ENCODE peak calls at places on chromosomes 1 and 21, in ten cellular contexts. One of them, this sample, is unnamed.

GRCh38 chr1:221565718-221566117 is 176.2 kb downstream of the DUSP10 start:
- DNase-seq in cardiac muscle cell: no peak
- DNase-seq in lower leg skin: no peak
- DNase-seq in cardiac fibroblast: no peak
- DNase-seq in CD8-positive, alpha-beta T cell: no peak
- DNase-seq in RWPE2: no peak
- DNase-seq in adipocyte: no peak
- DNase-seq in stomach: no peak
- DNase-seq in GM23338: no peak
- DNase-seq in body of pancreas: no peak
- DNase-seq in this sample: no peak

GRCh38 chr1:3032970-3033794 is 11.9 kb downstream of the ACTRT2 start:
- DNase-seq in cardiac muscle cell: no peak
- DNase-seq in lower leg skin: peak; percentile 46
- DNase-seq in cardiac fibroblast: no peak
- DNase-seq in CD8-positive, alpha-beta T cell: peak; percentile 57
- DNase-seq in RWPE2: no peak
- DNase-seq in adipocyte: no peak
- DNase-seq in stomach: no peak
- DNase-seq in GM23338: no peak
- DNase-seq in body of pancreas: no peak
- DNase-seq in this sample: no peak

GRCh38 chr21:17848228-17848627 is 29.1 kb upstream of the C21orf91 start:
- DNase-seq in cardiac muscle cell: peak; percentile 88
- DNase-seq in lower leg skin: no peak
- DNase-seq in cardiac fibroblast: peak; percentile 92
- DNase-seq in CD8-positive, alpha-beta T cell: no peak
- DNase-seq in RWPE2: peak; percentile 63
- DNase-seq in adipocyte: peak; percentile 79
- DNase-seq in stomach: no peak
- DNase-seq in GM23338: no peak
- DNase-seq in body of pancreas: peak; percentile 14
- DNase-seq in this sample: no peak

GRCh38 chr1:46539968-46540367 is 11.5 kb downstream of the KNCN start:
- DNase-seq in cardiac muscle cell: peak; percentile 80
- DNase-seq in lower leg skin: no peak
- DNase-seq in cardiac fibroblast: peak; percentile 85
- DNase-seq in CD8-positive, alpha-beta T cell: no peak
- DNase-seq in RWPE2: no peak
- DNase-seq in adipocyte: peak; percentile 45
- DNase-seq in stomach: no peak
- DNase-seq in GM23338: no peak
- DNase-seq in body of pancreas: no peak
- DNase-seq in this sample: no peak

GRCh38 chr1:17588048-17588781 is 48.7 kb downstream of the ARHGEF10L start:
- DNase-seq in cardiac muscle cell: peak; percentile 73
- DNase-seq in lower leg skin: no peak
- DNase-seq in cardiac fibroblast: peak; percentile 43
- DNase-seq in CD8-positive, alpha-beta T cell: no peak
- DNase-seq in RWPE2: no peak
- DNase-seq in adipocyte: peak; percentile 65
- DNase-seq in stomach: peak; percentile 85
- DNase-seq in GM23338: peak; percentile 44
- DNase-seq in body of pancreas: peak; percentile 93
- DNase-seq in this sample: no peak

GRCh38 chr1:35674111-35674510 is 32.8 kb upstream of the PSMB2 start:
- DNase-seq in cardiac muscle cell: no peak
- DNase-seq in lower leg skin: no peak
- DNase-seq in cardiac fibroblast: no peak
- DNase-seq in CD8-positive, alpha-beta T cell: no peak
- DNase-seq in RWPE2: no peak
- DNase-seq in adipocyte: no peak
- DNase-seq in stomach: no peak
- DNase-seq in GM23338: no peak
- DNase-seq in body of pancreas: no peak
- DNase-seq in this sample: no peak

GRCh38 chr1:223153177-223154119 is 10.4 kb upstream of the TLR5 start:
- DNase-seq in cardiac muscle cell: peak; percentile 60
- DNase-seq in lower leg skin: no peak
- DNase-seq in cardiac fibroblast: peak; percentile 66
- DNase-seq in CD8-positive, alpha-beta T cell: no peak
- DNase-seq in RWPE2: no peak
- DNase-seq in adipocyte: no peak
- DNase-seq in stomach: no peak
- DNase-seq in GM23338: no peak
- DNase-seq in body of pancreas: no peak
- DNase-seq in this sample: no peak

GRCh38 chr1:66777846-66778245 is 23.2 kb downstream of the INSL5 start:
- DNase-seq in cardiac muscle cell: no peak
- DNase-seq in lower leg skin: no peak
- DNase-seq in cardiac fibroblast: no peak
- DNase-seq in CD8-positive, alpha-beta T cell: no peak
- DNase-seq in RWPE2: no peak
- DNase-seq in adipocyte: no peak
- DNase-seq in stomach: no peak
- DNase-seq in GM23338: no peak
- DNase-seq in body of pancreas: no peak
- DNase-seq in this sample: no peak

GRCh38 chr1:107786214-107786842 is 178.7 kb downstream of the VAV3 start:
- DNase-seq in cardiac muscle cell: no peak
- DNase-seq in lower leg skin: no peak
- DNase-seq in cardiac fibroblast: no peak
- DNase-seq in CD8-positive, alpha-beta T cell: peak; percentile 11
- DNase-seq in RWPE2: no peak
- DNase-seq in adipocyte: no peak
- DNase-seq in stomach: no peak
- DNase-seq in GM23338: no peak
- DNase-seq in body of pancreas: no peak
- DNase-seq in this sample: no peak

GRCh38 chr1:216604771-216605170 is 118.5 kb downstream of the ESRRG start:
- DNase-seq in cardiac muscle cell: no peak
- DNase-seq in lower leg skin: no peak
- DNase-seq in cardiac fibroblast: no peak
- DNase-seq in CD8-positive, alpha-beta T cell: no peak
- DNase-seq in RWPE2: no peak
- DNase-seq in adipocyte: no peak
- DNase-seq in stomach: no peak
- DNase-seq in GM23338: no peak
- DNase-seq in body of pancreas: no peak
- DNase-seq in this sample: no peak

GRCh38 chr21:29083306-29083705 is 9.9 kb upstream of the CCT8 start:
- DNase-seq in cardiac muscle cell: no peak
- DNase-seq in lower leg skin: no peak
- DNase-seq in cardiac fibroblast: no peak
- DNase-seq in CD8-positive, alpha-beta T cell: no peak
- DNase-seq in RWPE2: no peak
- DNase-seq in adipocyte: no peak
- DNase-seq in stomach: no peak
- DNase-seq in GM23338: no peak
- DNase-seq in body of pancreas: no peak
- DNase-seq in this sample: no peak

GRCh38 chr1:14443164-14443787 is 155.2 kb upstream of the KAZN start:
- DNase-seq in cardiac muscle cell: peak; percentile 22
- DNase-seq in lower leg skin: no peak
- DNase-seq in cardiac fibroblast: no peak
- DNase-seq in CD8-positive, alpha-beta T cell: no peak
- DNase-seq in RWPE2: no peak
- DNase-seq in adipocyte: no peak
- DNase-seq in stomach: no peak
- DNase-seq in GM23338: no peak
- DNase-seq in body of pancreas: no peak
- DNase-seq in this sample: no peak

GRCh38 chr1:3283849-3284248 is 170.6 kb upstream of the ARHGEF16 start:
- DNase-seq in cardiac muscle cell: peak; percentile 20
- DNase-seq in lower leg skin: no peak
- DNase-seq in cardiac fibroblast: no peak
- DNase-seq in CD8-positive, alpha-beta T cell: no peak
- DNase-seq in RWPE2: no peak
- DNase-seq in adipocyte: peak; percentile 44
- DNase-seq in stomach: peak; percentile 63
- DNase-seq in GM23338: peak; percentile 74
- DNase-seq in body of pancreas: peak; percentile 72
- DNase-seq in this sample: peak; percentile 38

GRCh38 chr1:50426702-50427085 is 3.5 kb upstream of the DMRTA2 start:
- DNase-seq in cardiac muscle cell: no peak
- DNase-seq in lower leg skin: no peak
- DNase-seq in cardiac fibroblast: no peak
- DNase-seq in CD8-positive, alpha-beta T cell: no peak
- DNase-seq in RWPE2: no peak
- DNase-seq in adipocyte: no peak
- DNase-seq in stomach: no peak
- DNase-seq in GM23338: peak; percentile 41
- DNase-seq in body of pancreas: no peak
- DNase-seq in this sample: no peak

GRCh38 chr1:185574139-185574835 is 159.9 kb upstream of the HMCN1 start:
- DNase-seq in cardiac muscle cell: no peak
- DNase-seq in lower leg skin: no peak
- DNase-seq in cardiac fibroblast: no peak
- DNase-seq in CD8-positive, alpha-beta T cell: no peak
- DNase-seq in RWPE2: no peak
- DNase-seq in adipocyte: no peak
- DNase-seq in stomach: no peak
- DNase-seq in GM23338: no peak
- DNase-seq in body of pancreas: no peak
- DNase-seq in this sample: no peak

GRCh38 chr21:28339403-28339802 is 653.3 kb downstream of the LTN1 start:
- DNase-seq in cardiac muscle cell: no peak
- DNase-seq in lower leg skin: no peak
- DNase-seq in cardiac fibroblast: no peak
- DNase-seq in CD8-positive, alpha-beta T cell: no peak
- DNase-seq in RWPE2: no peak
- DNase-seq in adipocyte: no peak
- DNase-seq in stomach: no peak
- DNase-seq in GM23338: no peak
- DNase-seq in body of pancreas: no peak
- DNase-seq in this sample: no peak

GRCh38 chr1:1296070-1297061 is 11.4 kb downstream of the ACAP3 start:
- DNase-seq in cardiac muscle cell: no peak
- DNase-seq in lower leg skin: no peak
- DNase-seq in cardiac fibroblast: no peak
- DNase-seq in CD8-positive, alpha-beta T cell: no peak
- DNase-seq in RWPE2: no peak
- DNase-seq in adipocyte: no peak
- DNase-seq in stomach: no peak
- DNase-seq in GM23338: no peak
- DNase-seq in body of pancreas: no peak
- DNase-seq in this sample: no peak
- H3K4me3 ChIP-seq in cardiac muscle cell: no peak overlapping the region
- H3K4me3 ChIP-seq in lower leg skin: no peak overlapping the region
- H3K4me3 ChIP-seq in cardiac fibroblast: no peak overlapping the region
- H3K4me3 ChIP-seq in CD8-positive, alpha-beta T cell: no peak overlapping the region
- H3K4me3 ChIP-seq in RWPE2: no peak overlapping the region
- H3K4me3 ChIP-seq in adipocyte: no peak overlapping the region
- H3K4me3 ChIP-seq in stomach: no peak overlapping the region
- H3K4me3 ChIP-seq in GM23338: no peak overlapping the region
- H3K4me3 ChIP-seq in body of pancreas: no peak overlapping the region
- H3K4me3 ChIP-seq in this sample: no peak overlapping the region

GRCh38 chr1:228131736-228132135 is 8.3 kb upstream of the GUK1 start:
- DNase-seq in cardiac muscle cell: no peak
- DNase-seq in lower leg skin: no peak
- DNase-seq in cardiac fibroblast: no peak
- DNase-seq in CD8-positive, alpha-beta T cell: no peak
- DNase-seq in RWPE2: no peak
- DNase-seq in adipocyte: no peak
- DNase-seq in stomach: no peak
- DNase-seq in GM23338: no peak
- DNase-seq in body of pancreas: no peak
- DNase-seq in this sample: no peak
- H3K4me3 ChIP-seq in cardiac muscle cell: no peak overlapping the region
- H3K4me3 ChIP-seq in lower leg skin: no peak overlapping the region
- H3K4me3 ChIP-seq in cardiac fibroblast: no peak overlapping the region
- H3K4me3 ChIP-seq in CD8-positive, alpha-beta T cell: no peak overlapping the region
- H3K4me3 ChIP-seq in RWPE2: no peak overlapping the region
- H3K4me3 ChIP-seq in adipocyte: no peak overlapping the region
- H3K4me3 ChIP-seq in stomach: no peak overlapping the region
- H3K4me3 ChIP-seq in GM23338: no peak overlapping the region
- H3K4me3 ChIP-seq in body of pancreas: no peak overlapping the region
- H3K4me3 ChIP-seq in this sample: no peak overlapping the region

DNA sequence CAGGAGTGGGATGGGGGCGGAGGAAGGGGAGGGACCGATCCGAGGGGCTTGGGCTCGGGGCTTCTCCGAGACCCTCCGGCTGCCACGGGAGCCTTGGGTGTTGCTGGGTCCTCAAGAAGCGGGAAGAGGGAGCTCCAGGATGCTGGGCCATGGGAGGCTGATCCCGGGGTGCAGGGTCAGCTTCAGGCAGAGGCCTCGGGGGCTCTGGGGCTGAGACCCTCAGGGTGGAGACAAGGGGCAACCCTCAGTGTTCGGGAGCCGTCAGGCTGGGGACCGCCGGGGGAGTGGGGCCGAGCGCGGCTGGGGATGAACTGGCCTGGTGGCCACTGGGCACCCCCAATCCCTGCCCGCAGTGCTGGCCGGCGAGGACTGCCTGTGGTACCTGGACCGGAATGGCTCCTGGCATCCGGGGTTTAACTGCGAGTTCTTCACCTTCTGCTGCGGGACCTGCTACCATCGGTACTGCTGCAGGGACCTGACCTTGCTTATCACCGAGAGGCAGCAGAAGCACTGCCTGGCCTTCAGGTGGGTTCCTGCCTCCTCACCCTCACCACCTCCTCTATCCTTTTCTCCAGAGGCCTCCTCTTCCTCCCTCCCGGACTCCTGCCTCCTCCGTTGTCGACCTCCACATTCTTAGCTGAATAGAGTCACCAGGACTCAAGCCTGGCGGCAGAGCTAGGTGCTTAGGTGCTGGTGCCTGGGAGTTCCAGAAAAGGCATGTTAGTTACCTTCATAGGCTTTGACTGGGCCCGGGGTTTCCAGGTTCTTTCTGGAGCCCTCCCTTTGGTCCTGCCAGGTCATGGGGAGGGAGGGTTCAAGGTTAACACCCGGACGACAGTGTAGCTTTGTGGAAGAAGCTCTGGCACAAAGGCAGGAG is 632 bp downstream of the SHISA4 start:
- DNase-seq in cardiac muscle cell: no peak
- DNase-seq in lower leg skin: no peak
- DNase-seq in cardiac fibroblast: no peak
- DNase-seq in CD8-positive, alpha-beta T cell: no peak
- DNase-seq in RWPE2: peak; percentile 52
- DNase-seq in adipocyte: peak; percentile 12
- DNase-seq in stomach: no peak
- DNase-seq in GM23338: no peak
- DNase-seq in body of pancreas: no peak
- DNase-seq in this sample: no peak
- H3K4me3 ChIP-seq in cardiac muscle cell: peak overlapping the region; percentile 56
- H3K4me3 ChIP-seq in lower leg skin: peak overlapping the region; percentile 58
- H3K4me3 ChIP-seq in cardiac fibroblast: peak overlapping the region; percentile 76
- H3K4me3 ChIP-seq in CD8-positive, alpha-beta T cell: peak overlapping the region; percentile 43
- H3K4me3 ChIP-seq in RWPE2: peak overlapping the region; percentile 31
- H3K4me3 ChIP-seq in adipocyte: peak overlapping the region; percentile 85
- H3K4me3 ChIP-seq in stomach: peak overlapping the region; percentile 62
- H3K4me3 ChIP-seq in GM23338: peak overlapping the region; percentile 89
- H3K4me3 ChIP-seq in body of pancreas: peak overlapping the region; percentile 36
- H3K4me3 ChIP-seq in this sample: peak overlapping the region; percentile 81

DNA sequence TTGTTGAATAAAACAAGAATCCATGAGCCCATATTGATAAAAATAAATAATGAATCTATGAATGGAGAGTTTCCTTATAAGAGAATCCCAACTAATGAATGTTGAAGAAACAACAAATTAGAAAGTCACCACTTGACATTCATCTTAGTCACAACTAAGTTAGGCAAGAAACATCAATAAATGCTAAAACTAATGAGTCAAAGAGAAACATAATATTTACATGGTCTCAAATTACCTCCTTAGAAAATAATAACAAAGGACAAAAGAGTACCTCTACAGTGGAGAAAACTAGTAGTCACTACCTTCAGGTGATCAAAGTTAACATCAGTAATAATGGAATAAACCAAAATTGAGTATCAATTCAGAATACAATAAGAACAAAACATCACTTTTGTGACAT is 93.5 kb downstream of the AKT3 start:
- DNase-seq in cardiac muscle cell: no peak
- DNase-seq in lower leg skin: no peak
- DNase-seq in cardiac fibroblast: no peak
- DNase-seq in CD8-positive, alpha-beta T cell: no peak
- DNase-seq in RWPE2: no peak
- DNase-seq in adipocyte: no peak
- DNase-seq in stomach: no peak
- DNase-seq in GM23338: no peak
- DNase-seq in body of pancreas: no peak
- DNase-seq in this sample: no peak
- H3K4me3 ChIP-seq in cardiac muscle cell: no peak overlapping the region
- H3K4me3 ChIP-seq in lower leg skin: no peak overlapping the region
- H3K4me3 ChIP-seq in cardiac fibroblast: no peak overlapping the region
- H3K4me3 ChIP-seq in CD8-positive, alpha-beta T cell: no peak overlapping the region
- H3K4me3 ChIP-seq in RWPE2: no peak overlapping the region
- H3K4me3 ChIP-seq in adipocyte: no peak overlapping the region
- H3K4me3 ChIP-seq in stomach: no peak overlapping the region
- H3K4me3 ChIP-seq in GM23338: no peak overlapping the region
- H3K4me3 ChIP-seq in body of pancreas: no peak overlapping the region
- H3K4me3 ChIP-seq in this sample: no peak overlapping the region

This sample was measured in lung.